ENCODE peak calls at places on chromosome 6, in seven cellular contexts. Y, T, G, Q, J, K and S are unnamed samples.
A peak's percentile ranks its signal among the peaks of the same experiment; 100 is the strongest.

GRCh38 chr6:33075568-33076405 is at the start of gene HLA-DPB1:
- DNase-seq in Y (no peak), G (peak; percentile 66), Q (no peak), T (peak; percentile 57), K (peak; percentile 81), J (no peak), S (no peak)

GRCh38 chr6:134921276-134921979 is 28.5 kb downstream of the ALDH8A1 start:
- DNase-seq in J (no peak), K (no peak), Y (no peak), T (no peak), Q (no peak), G (no peak), S (no peak)

GRCh38 chr6:104332407-104332806 is 527.3 kb downstream of the HACE1 start:
- DNase-seq in K (no peak), T (no peak), Q (no peak), J (no peak), Y (no peak), G (no peak), S (no peak)

GRCh38 chr6:167547751-167548150 is 222.9 kb downstream of the TTLL2 start:
- DNase-seq in Q (no peak), J (no peak), T (no peak), Y (no peak), K (no peak), G (no peak), S (no peak)

GRCh38 chr6:121413831-121414368 is 21.5 kb upstream of the GJA1 start:
- DNase-seq in K (no peak), G (no peak), J (no peak), T (no peak), Y (no peak), Q (no peak), S (no peak)

GRCh38 chr6:87900160-87900698 is 147.4 kb upstream of the SPACA1 start:
- DNase-seq in J (no peak), Q (no peak), Y (no peak), G (no peak), T (no peak), K (no peak), S (no peak)

GRCh38 chr6:34182751-34183531 is 37.1 kb upstream of the GRM4 start:
- DNase-seq in G (no peak), Y (no peak), T (peak; percentile 83), K (no peak), J (no peak), Q (no peak), S (no peak)

GRCh38 chr6:158086706-158087518 is 81.2 kb downstream of the SERAC1 start:
- DNase-seq in G (no peak), K (no peak), T (no peak), Y (no peak), Q (no peak), J (no peak), S (peak; percentile 89)

GRCh38 chr6:112044856-112045255 is 9.0 kb upstream of the CCN6 start:
- DNase-seq in Q (no peak), K (peak; percentile 65), Y (no peak), T (no peak), G (no peak), J (no peak), S (no peak)

GRCh38 chr6:42210551-42210950 is 7.1 kb downstream of the MRPS10 start:
- DNase-seq in K (no peak), Q (peak; percentile 85), Y (no peak), G (no peak), T (no peak), J (no peak), S (no peak)